ENCODE peak calls at places on chromosomes 4 and X, in five cellular contexts. Q is psoas muscle, E is HCT116, K is epithelial cell of prostate, O is pancreas. S is an unnamed sample.

GRCh38 chr4:80070880-80071620 is 2.0 kb downstream of the ANTXR2 start:
- DNase-seq in E (no peak), O (no peak), Q (no peak), K (no peak), S (no peak)

GRCh38 chr4:98421106-98421505 is 159.9 kb downstream of the RAP1GDS1 start:
- DNase-seq in Q (no peak), K (no peak), O (no peak), E (no peak), S (no peak)

GRCh38 chr4:76703676-76704075 is 194.3 kb downstream of the SOWAHB start:
- DNase-seq in Q (no peak), O (no peak), K (no peak), E (peak; percentile 19), S (no peak)

GRCh38 chr4:121991968-121992367 is 40.1 kb upstream of the TRPC3 start:
- DNase-seq in E (no peak), Q (no peak), O (no peak), K (no peak), S (no peak)

GRCh38 chr4:52106701-52107100 is 55.6 kb downstream of the SPATA18 start:
- DNase-seq in O (no peak), K (no peak), E (no peak), Q (no peak), S (no peak)

GRCh38 chr4:89468632-89469031 is 161.0 kb upstream of the GPRIN3 start:
- DNase-seq in O (no peak), Q (no peak), E (no peak), K (no peak), S (no peak)

GRCh38 chr4:37795796-37796195 is 30.7 kb upstream of the PGM2 start:
- DNase-seq in E (no peak), O (no peak), Q (no peak), K (no peak), S (no peak)

GRCh38 chr4:155220025-155220424 is 11.6 kb downstream of the NPY2R start:
- DNase-seq in O (no peak), Q (no peak), E (no peak), K (no peak), S (no peak)

GRCh38 chr4:2330119-2331042 is 68.5 kb upstream of the MXD4 start:
- DNase-seq in E (peak; percentile 40), O (no peak), K (no peak), Q (no peak), S (no peak)

GRCh38 chrX:109952985-109953905 is 49.7 kb upstream of the TMEM164 start:
- DNase-seq in O (no peak), K (no peak), E (no peak), Q (no peak), S (no peak)

GRCh38 chrX:34893741-34894140 is 48.9 kb upstream of the FAM47B start:
- DNase-seq in E (no peak), O (no peak), K (no peak), Q (no peak), S (no peak)

GRCh38 chr4:32219306-32220075 is 1499.3 kb downstream of the PCDH7 start:
- DNase-seq in O (no peak), Q (no peak), K (no peak), E (no peak), S (no peak)

GRCh38 chr4:10188400-10189004 is 71.9 kb upstream of the WDR1 start:
- DNase-seq in O (no peak), E (no peak), K (no peak), Q (no peak), S (no peak)

GRCh38 chrX:109384569-109385174 is 97.2 kb downstream of the GUCY2F start:
- DNase-seq in O (no peak), K (no peak), E (no peak), Q (no peak), S (no peak)

GRCh38 chr4:128635141-128635911 is 174.2 kb upstream of the JADE1 start:
- DNase-seq in O (peak; percentile 93), E (no peak), K (no peak), Q (peak; percentile 55), S (peak; percentile 90)

GRCh38 chr4:137474711-137475301 is 57.5 kb downstream of the PCDH18 start:
- DNase-seq in K (no peak), Q (no peak), E (no peak), O (no peak), S (no peak)

GRCh38 chrX:40154229-40154852 is 56.6 kb upstream of the BCOR start:
- DNase-seq in O (no peak), Q (no peak), K (no peak), E (no peak), S (peak; percentile 38)

GRCh38 chr4:106021737-106022410 is 126.6 kb downstream of the NPNT start:
- DNase-seq in O (no peak), Q (no peak), K (no peak), E (no peak), S (no peak)

GRCh38 chr4:108171541-108172230 is 3.0 kb upstream of the LEF1 start:
- DNase-seq in Q (no peak), K (no peak), O (no peak), E (no peak), S (no peak)

GRCh38 chr4:123501733-123502132 is 105.1 kb downstream of the SPRY1 start:
- DNase-seq in E (no peak), K (no peak), Q (no peak), O (no peak), S (no peak)

GRCh38 chrX:140672840-140673731 is 36.5 kb upstream of the LINC00632 start:
- DNase-seq in E (no peak), K (no peak), O (no peak), Q (no peak), S (no peak)

GRCh38 chr4:70721747-70722146 is at the start of gene RUFY3:
- DNase-seq in E (no peak), O (no peak), Q (peak; percentile 26), K (no peak), S (no peak)

GRCh38 chrX:15956684-15957083 is 102.1 kb upstream of the AP1S2 start:
- DNase-seq in O (no peak), E (no peak), Q (no peak), K (no peak), S (no peak)

GRCh38 chr4:142817442-142817841 is 28.7 kb downstream of the INPP4B start:
- DNase-seq in K (peak; percentile 70), Q (peak; percentile 15), O (no peak), E (peak; percentile 88), S (no peak)

GRCh38 chr4:113692809-113693411 is 68.6 kb downstream of the CAMK2D start:
- DNase-seq in O (no peak), Q (no peak), E (no peak), K (no peak), S (no peak)

DNA sequence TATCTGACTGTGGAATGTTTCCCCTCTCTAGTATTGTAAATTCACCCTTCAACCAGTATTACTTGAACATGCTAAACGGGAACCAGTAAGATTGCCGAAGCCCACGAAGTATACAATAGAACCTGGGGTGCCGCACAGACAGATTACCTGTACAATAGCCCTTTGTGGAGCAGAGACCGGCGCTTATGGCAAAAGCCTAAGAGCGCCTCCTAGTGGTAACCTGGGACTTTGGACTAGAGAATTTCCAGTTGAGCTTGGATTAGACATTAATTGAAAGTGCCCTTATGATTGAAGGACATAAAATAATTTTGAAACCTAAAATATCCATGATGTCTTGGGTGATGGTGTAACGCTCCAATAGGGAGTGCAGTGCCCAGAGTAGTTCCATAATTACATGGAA is 14.1 kb downstream of the ZNF157 start:
- DNase-seq in O (peak; percentile 47), K (no peak), E (peak; percentile 61), Q (no peak), S (no peak)
- H3K27ac ChIP-seq in O (no peak overlapping the region), K (no peak overlapping the region), E (no peak overlapping the region), Q (no peak overlapping the region), S (no peak overlapping the region)

DNA sequence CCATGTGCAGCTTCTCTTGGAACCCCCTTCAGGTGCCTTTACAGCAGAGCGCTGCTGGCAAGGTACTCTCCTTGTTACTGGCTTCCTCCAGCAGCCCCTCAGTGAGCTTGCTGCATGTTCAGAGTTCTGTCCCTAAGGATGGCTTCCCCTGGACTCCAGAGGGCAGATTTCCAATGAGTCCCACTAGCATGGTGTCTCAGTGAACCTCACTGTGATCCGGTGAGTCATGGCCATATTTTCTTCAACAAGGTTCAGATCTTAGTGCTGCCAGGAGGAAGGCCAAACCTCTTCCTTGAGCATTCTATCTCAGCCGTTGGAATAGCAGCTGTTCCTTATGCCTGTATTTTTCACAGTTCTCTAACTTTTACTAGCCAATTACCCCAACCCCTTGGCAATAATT is 98.8 kb downstream of the CASK start:
- DNase-seq in E (peak; percentile 51), Q (no peak), K (no peak), O (no peak), S (no peak)
- H3K27ac ChIP-seq in E (peak overlapping the region; percentile 38), Q (peak overlapping the region; percentile 53), K (no peak overlapping the region), O (no peak overlapping the region), S (no peak overlapping the region)

GRCh38 chr4:56448301-56448700 is 12.2 kb downstream of the PAICS start:
- DNase-seq in O (no peak), Q (no peak), E (no peak), K (no peak), S (no peak)
- H3K27ac ChIP-seq in O (no peak overlapping the region), Q (no peak overlapping the region), E (no peak overlapping the region), K (no peak overlapping the region), S (no peak overlapping the region)

GRCh38 chrX:37815366-37815765 is 32.0 kb downstream of the DYNLT3 start:
- DNase-seq in K (no peak), Q (no peak), O (no peak), E (no peak), S (no peak)
- H3K27ac ChIP-seq in K (no peak overlapping the region), Q (no peak overlapping the region), O (no peak overlapping the region), E (no peak overlapping the region), S (no peak overlapping the region)

GRCh38 chrX:13101439-13102139 is 57.2 kb upstream of the FAM9C start:
- DNase-seq in Q (peak; percentile 56), O (peak; percentile 61), K (peak; percentile 80), E (peak; percentile 73), S (no peak)
- H3K27ac ChIP-seq in Q (peak overlapping the region; percentile 46), O (no peak overlapping the region), K (peak overlapping the region; percentile 80), E (no peak overlapping the region), S (peak overlapping the region; percentile 56)

S was measured in upper lobe of left lung.